ENCODE peak calls at places on chromosomes 7 and 10, in four cellular contexts. Z is AG09309; W is NCI-H748 treated with DMSO at 0.1 percent for 48 hours; P is stimulated activated CD8-positive, alpha-beta memory T cell treated with anti-CD3 and anti-CD28 coated beads, Interleukin-4, amount 100 ng/mL, for 48 hours. D is an unnamed sample.

GRCh38 chr7:20784311-20785210 is 2.1 kb downstream of the SP8 start:
- DNase-seq in P (peak), W (no peak), Z (no peak), D (no peak)

GRCh38 chr7:18361756-18362155 is 133.8 kb upstream of the HDAC9 start:
- DNase-seq in Z (no peak), W (no peak), P (no peak), D (peak)

GRCh38 chr10:71243756-71244637 is 31.6 kb downstream of the UNC5B start:
- DNase-seq in P (no peak), W (no peak), Z (no peak), D (no peak)

GRCh38 chr7:16891338-16891737 is 9.6 kb upstream of the AGR3 start:
- DNase-seq in Z (peak), W (peak), P (no peak), D (peak)

GRCh38 chr10:118108194-118109026 is 61.7 kb upstream of the RAB11FIP2 start:
- DNase-seq in P (no peak), W (peak), Z (no peak), D (peak)

GRCh38 chr10:18687195-18687594 is 28.0 kb downstream of the ARL5B start:
- DNase-seq in P (no peak), Z (no peak), W (no peak), D (no peak)

GRCh38 chr10:42996588-42996987 is 80.3 kb upstream of the RET start:
- DNase-seq in P (no peak), W (no peak), Z (no peak), D (no peak)

GRCh38 chr10:93309062-93309461 is 173.1 kb downstream of the MYOF start:
- DNase-seq in Z (no peak), P (no peak), W (no peak), D (no peak)

GRCh38 chr10:10860455-10860976 is 157.2 kb upstream of the CELF2 start:
- DNase-seq in Z (no peak), P (no peak), W (no peak), D (peak)

GRCh38 chr10:86163522-86164215 is 202.9 kb downstream of the GRID1 start:
- DNase-seq in Z (no peak), W (no peak), P (no peak), D (no peak)

GRCh38 chr10:71985542-71986250 is 21.5 kb downstream of the CHST3 start:
- DNase-seq in Z (no peak), W (no peak), P (no peak), D (no peak)

GRCh38 chr10:75703191-75703861 is 271.9 kb downstream of the LRMDA start:
- DNase-seq in P (no peak), W (no peak), Z (no peak), D (no peak)

GRCh38 chr7:155357573-155358041 is 59.9 kb downstream of the INSIG1 start:
- DNase-seq in P (no peak), Z (peak), W (no peak), D (no peak)

GRCh38 chr7:120554960-120555571 is 282.1 kb downstream of the KCND2 start:
- DNase-seq in P (peak), Z (no peak), W (peak), D (peak)

GRCh38 chr7:128161466-128162125 is 79.5 kb upstream of the LEP start:
- DNase-seq in W (no peak), Z (no peak), P (no peak), D (no peak)

GRCh38 chr10:118958984-118959916 is 70.3 kb upstream of the NANOS1 start:
- DNase-seq in Z (no peak), W (no peak), P (no peak), D (no peak)

GRCh38 chr7:156062286-156062685 is 250.0 kb upstream of the SHH start:
- DNase-seq in P (no peak), W (no peak), Z (no peak), D (no peak)

GRCh38 chr10:71598673-71599072 is 120.9 kb downstream of the C10orf105 start:
- DNase-seq in Z (peak), P (no peak), W (no peak), D (no peak)

GRCh38 chr10:34171957-34172527 is 643.1 kb downstream of the PARD3 start:
- DNase-seq in W (no peak), P (no peak), Z (peak), D (peak)

GRCh38 chr7:134195252-134195651 is 68.1 kb downstream of the LRGUK start:
- DNase-seq in Z (no peak), W (no peak), P (no peak), D (no peak)

D was measured in HFF-Myc.